ENCODE peak calls at places on chromosomes 7 and 10, in five cellular contexts. Q is foreskin keratinocyte, K is mammary epithelial cell, A is hepatocyte, G is heart right ventricle. C is an unnamed sample.

GRCh38 chr10:126569513-126570447 is 100.7 kb downstream of the C10orf90 start:
- DNase-seq in Q (peak; percentile 14), G (no peak), A (peak; percentile 19), K (peak; percentile 34), C (peak; percentile 92)

GRCh38 chr10:91778485-91778884 is 19.7 kb upstream of the TNKS2 start:
- DNase-seq in K (no peak), Q (no peak), G (no peak), A (no peak), C (no peak)

GRCh38 chr7:1938788-1939433 is 268.8 kb downstream of the ELFN1 start:
- DNase-seq in A (no peak), K (peak; percentile 30), G (peak; percentile 27), Q (no peak), C (no peak)

GRCh38 chr10:65291276-65291675 is 1634.6 kb upstream of the LRRTM3 start:
- DNase-seq in Q (no peak), A (no peak), G (no peak), K (no peak), C (no peak)

GRCh38 chr7:226281-226882 is 34.0 kb downstream of the FAM20C start:
- DNase-seq in G (peak; percentile 11), A (peak; percentile 49), K (peak; percentile 16), Q (no peak), C (peak; percentile 82)

GRCh38 chr10:14068851-14069250 is 261.9 kb downstream of the FRMD4A start:
- DNase-seq in A (no peak), K (no peak), Q (no peak), G (no peak), C (no peak)

GRCh38 chr7:4716946-4717694 is 35.0 kb downstream of the FOXK1 start:
- DNase-seq in Q (no peak), A (no peak), G (no peak), K (no peak), C (no peak)

GRCh38 chr7:42152353-42153205 is 84.4 kb downstream of the GLI3 start:
- DNase-seq in G (no peak), A (no peak), K (no peak), Q (no peak), C (no peak)

GRCh38 chr7:54839538-54840213 is 80.7 kb upstream of the SEC61G start:
- DNase-seq in K (peak; percentile 73), G (peak; percentile 82), A (peak; percentile 30), Q (no peak), C (peak; percentile 37)

GRCh38 chr7:157011333-157012112 is 1.1 kb upstream of the MNX1 start:
- DNase-seq in K (no peak), G (no peak), Q (no peak), A (no peak), C (no peak)

GRCh38 chr10:75395955-75396860 is 5.4 kb downstream of the ZNF503 start:
- DNase-seq in Q (no peak), G (peak; percentile 49), A (peak; percentile 49), K (peak; percentile 56), C (no peak)

GRCh38 chr10:810351-810846 is 120.9 kb upstream of the DIP2C start:
- DNase-seq in G (no peak), A (peak; percentile 66), Q (no peak), K (no peak), C (no peak)

GRCh38 chr7:43461349-43462024 is 121.4 kb upstream of the STK17A start:
- DNase-seq in A (no peak), G (no peak), K (no peak), Q (no peak), C (no peak)

DNA sequence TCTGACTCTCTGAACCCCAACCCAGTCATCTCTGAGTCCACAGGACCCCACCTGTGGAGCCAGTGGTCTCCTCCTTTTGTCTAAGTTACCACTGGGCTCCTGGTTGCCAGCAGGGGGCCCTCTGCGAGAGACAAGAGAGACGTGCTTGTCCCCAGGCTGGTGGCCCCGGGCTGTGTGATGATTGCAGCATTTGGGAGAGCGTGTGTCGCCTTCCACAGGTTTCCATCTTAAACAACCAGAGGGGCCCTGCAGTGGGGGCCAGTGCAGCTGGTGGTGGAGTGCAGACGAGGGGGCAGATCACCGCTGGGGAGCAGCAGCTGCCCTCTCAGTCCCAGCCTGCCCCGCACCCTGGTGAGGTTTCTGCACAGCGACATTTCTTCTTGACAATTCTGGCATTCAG is 122.4 kb upstream of the PPP2R2D start:
- DNase-seq in Q (no peak), G (no peak), K (no peak), A (no peak), C (no peak)
- H3K4me1 ChIP-seq in Q (no peaks in the 10 kb centered on the region), G (no peaks in the 10 kb centered on the region), K (no peaks in the 10 kb centered on the region), A (no peaks in the 10 kb centered on the region), C (no peaks in the 10 kb centered on the region)

DNA sequence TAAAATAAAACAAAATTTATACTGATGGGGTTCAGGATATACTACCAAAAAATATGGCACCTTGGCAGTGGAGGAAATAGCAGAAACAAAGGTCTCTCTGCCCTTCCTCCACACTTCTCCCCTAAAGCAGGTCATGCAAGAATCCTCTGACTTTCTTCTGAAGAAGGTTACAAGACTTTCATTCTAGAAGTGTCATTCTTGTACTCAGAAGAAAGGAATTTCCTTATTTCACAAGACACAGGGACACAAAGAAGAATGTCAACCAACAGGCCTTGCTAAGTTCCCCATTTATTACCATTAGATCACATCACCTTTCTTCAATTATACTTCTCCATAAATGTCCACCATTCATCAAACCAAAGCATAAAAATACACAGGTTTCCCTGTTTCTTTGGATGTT is 470.2 kb downstream of the PAXIP1 start:
- DNase-seq in A (no peak), G (no peak), K (no peak), Q (no peak), C (no peak)
- H3K27ac ChIP-seq in A (no peak overlapping the region), G (no peak overlapping the region), K (no peak overlapping the region), Q (no peak overlapping the region), C (no peak overlapping the region)

DNA sequence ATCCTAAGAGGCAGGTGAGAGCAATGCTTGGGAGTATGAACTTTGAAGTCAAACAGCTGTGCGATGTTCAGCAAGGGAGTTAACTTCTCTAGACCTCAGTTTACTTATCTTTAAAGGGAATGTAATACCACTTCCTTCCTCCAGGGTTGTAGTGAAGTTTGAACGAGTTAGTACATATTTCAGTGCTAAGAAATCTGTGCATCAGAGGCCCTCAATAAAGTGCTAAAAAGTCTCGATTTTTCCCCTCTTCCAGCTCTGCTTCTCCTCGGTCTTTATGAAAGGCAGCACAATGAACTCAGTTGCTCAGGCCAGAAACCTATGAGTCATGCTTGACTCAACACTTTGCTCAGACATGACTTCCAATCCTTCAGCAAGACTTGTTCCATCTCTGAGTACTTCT is 418.9 kb downstream of the MDFIC start:
- DNase-seq in Q (peak; percentile 88), A (no peak), K (peak; percentile 93), G (no peak), C (peak; percentile 91)
- TF ChIP-seq CTCF in Q (peak; percentile 44), A (no peak), K (peak; percentile 19), G (no peak), C (peak; percentile 29)

DNA sequence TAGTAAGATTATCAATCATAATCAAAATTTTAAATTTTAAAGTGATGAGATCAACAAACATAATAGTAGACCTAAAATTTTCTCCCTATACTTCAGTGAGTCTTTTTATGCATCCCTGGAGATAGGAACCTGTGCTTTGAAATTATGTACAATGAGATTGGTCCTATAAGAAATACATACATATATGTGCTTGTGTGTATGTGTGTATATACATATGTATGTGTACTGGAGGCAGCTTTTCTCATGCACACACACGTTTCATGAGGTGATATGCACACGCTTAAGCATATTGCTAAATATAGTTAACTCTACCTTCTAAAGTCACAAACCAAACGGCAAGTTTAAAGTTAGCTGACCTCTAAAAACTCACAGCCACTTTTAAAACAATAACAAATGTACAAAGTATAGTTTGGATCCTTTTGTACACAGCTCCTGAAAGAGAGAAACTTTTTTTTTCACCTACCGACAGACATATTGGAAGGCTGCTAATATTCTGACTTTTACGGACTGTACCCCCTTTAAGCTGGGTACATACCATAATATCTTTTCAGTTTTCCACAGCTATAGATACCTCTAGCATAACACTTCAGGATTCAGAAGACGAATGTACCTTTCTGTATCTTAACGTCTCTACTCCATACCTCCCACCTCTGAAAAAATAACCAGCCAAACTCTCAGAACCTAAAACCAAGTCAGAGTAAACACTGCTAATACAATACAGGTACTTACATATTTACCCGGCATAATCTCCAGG is 3.3 kb downstream of the ITGB1 start:
- DNase-seq in A (no peak), G (no peak), K (peak; percentile 15), Q (no peak), C (no peak)
- H3K4me1 ChIP-seq in A (peaks cover 56% of the 10 kb centered on the region), G (peaks cover 3% of the 10 kb centered on the region), K (peaks cover 39% of the 10 kb centered on the region), Q (peaks cover 31% of the 10 kb centered on the region), C (peaks cover 53% of the 10 kb centered on the region)

GRCh38 chr10:78925800-78926319 is 142.9 kb upstream of the ZMIZ1 start:
- DNase-seq in Q (peak; percentile 81), A (peak; percentile 80), K (peak; percentile 97), G (no peak), C (peak; percentile 99)

GRCh38 chr10:78925275-78925674 is 143.5 kb upstream of the ZMIZ1 start:
- DNase-seq in G (no peak), K (no peak), A (no peak), Q (no peak), C (no peak)

GRCh38 chr10:78924319-78925003 is 144.3 kb upstream of the ZMIZ1 start:
- DNase-seq in G (no peak), K (no peak), Q (no peak), A (no peak), C (no peak)

GRCh38 chr10:78928330-78928729 is 140.4 kb upstream of the ZMIZ1 start:
- DNase-seq in A (no peak), K (no peak), Q (no peak), G (no peak), C (no peak)

DNA sequence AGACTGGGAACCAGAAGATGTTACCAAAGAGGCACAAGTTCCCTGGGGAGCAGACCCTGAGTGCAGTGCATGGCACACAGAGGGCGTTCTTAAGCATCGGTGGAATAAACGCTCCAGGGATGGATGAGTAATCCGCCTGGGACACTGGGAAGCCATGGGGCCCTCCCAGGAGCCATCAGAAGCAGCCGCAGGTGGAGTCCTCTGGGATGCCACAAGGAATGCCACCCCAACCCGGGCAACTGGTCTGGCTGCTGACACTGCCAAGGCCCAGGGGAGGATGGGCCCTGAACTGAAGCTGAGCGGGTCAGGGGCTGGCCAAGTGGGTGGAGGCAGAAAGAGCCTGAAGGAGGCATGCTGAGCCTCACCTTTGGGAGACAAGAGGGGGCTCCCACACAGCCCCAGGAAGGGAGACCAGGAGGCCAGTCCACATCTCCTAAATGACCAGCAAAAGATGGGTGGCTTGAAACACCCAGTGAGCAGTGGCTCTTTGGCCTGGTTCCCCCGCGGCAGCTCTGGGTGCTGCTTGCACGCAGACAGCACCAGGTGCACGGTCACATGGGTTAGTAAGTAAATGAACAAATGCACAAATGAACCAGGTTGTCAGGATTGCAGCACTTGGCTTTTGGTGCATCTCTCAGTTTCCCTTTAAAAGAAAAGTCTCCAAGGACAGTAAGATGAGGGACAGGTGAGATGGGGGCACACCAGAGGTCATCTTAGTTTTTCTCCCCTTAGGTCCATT is 141.3 kb upstream of the ZMIZ1 start:
- DNase-seq in G (no peak), K (peak; percentile 50), A (no peak), Q (no peak), C (no peak)
- H3K27ac ChIP-seq in G (no peak overlapping the region), K (no peak overlapping the region), A (no peak overlapping the region), Q (no peak overlapping the region), C (no peak overlapping the region)

GRCh38 chr10:129971381-129972144 is 7.5 kb upstream of the EBF3 start:
- DNase-seq in Q (no peak), A (peak; percentile 86), G (peak; percentile 73), K (no peak), C (no peak)
- TF ChIP-seq CTCF in Q (peak; percentile 68), A (peak; percentile 51), G (peak; percentile 68), K (peak; percentile 37), C (no peak)

C was measured in astrocyte.